ENCODE peak calls at places on chromosomes 12 and 14, in six cellular contexts. Z is IMR-90, H is mesenchymal stem cell, G is neuronal stem cell, X is H9, L is mesendoderm. W is an unnamed sample.

GRCh38 chr12:126087692-126088091 is 1022.5 kb downstream of the AACS start:
- DNase-seq in Z (no peak), H (no peak), G (no peak), X (no peak), L (no peak), W (no peak)

GRCh38 chr14:84298738-84299137 is 1231.2 kb upstream of the FLRT2 start:
- DNase-seq in Z (no peak), H (no peak), G (no peak), X (no peak), L (peak; percentile 4), W (no peak)

GRCh38 chr14:90599748-90600507 is 203.1 kb downstream of the CALM1 start:
- DNase-seq in Z (peak; percentile 46), H (no peak), G (no peak), X (no peak), L (no peak), W (no peak)

GRCh38 chr14:65170318-65170717 is 68.0 kb upstream of the MAX start:
- DNase-seq in Z (no peak), H (no peak), G (no peak), X (no peak), L (no peak), W (no peak)

GRCh38 chr14:24381363-24382102 is 13.5 kb downstream of the NFATC4 start:
- DNase-seq in Z (no peak), H (no peak), G (no peak), X (no peak), L (no peak), W (no peak)

GRCh38 chr14:91898256-91898843 is 31.0 kb upstream of the TC2N start:
- DNase-seq in Z (no peak), H (no peak), G (no peak), X (no peak), L (no peak), W (no peak)

GRCh38 chr14:34081126-34081575 is 130.3 kb upstream of the EGLN3 start:
- DNase-seq in Z (no peak), H (peak; percentile 30), G (no peak), X (no peak), L (no peak), W (no peak)

GRCh38 chr14:32627545-32628298 is 298.6 kb downstream of the AKAP6 start:
- DNase-seq in Z (no peak), H (no peak), G (no peak), X (no peak), L (peak; percentile 3), W (no peak)

GRCh38 chr12:117850048-117850447 is 118.7 kb downstream of the KSR2 start:
- DNase-seq in Z (peak; percentile 28), H (peak; percentile 59), G (peak; percentile 77), X (peak; percentile 85), L (peak; percentile 87), W (peak; percentile 29)

GRCh38 chr12:26239508-26240328 is 44.3 kb downstream of the SSPN start:
- DNase-seq in Z (peak; percentile 79), H (peak; percentile 30), G (no peak), X (no peak), L (no peak), W (no peak)

GRCh38 chr12:7017870-7018349 is 366 bp downstream of the LPCAT3 start:
- DNase-seq in Z (peak; percentile 8), H (no peak), G (no peak), X (no peak), L (no peak), W (no peak)

GRCh38 chr12:47271800-47272230 is 192.1 kb upstream of the AMIGO2 start:
- DNase-seq in Z (no peak), H (peak; percentile 14), G (no peak), X (no peak), L (no peak), W (no peak)

GRCh38 chr14:61547186-61548121 is 147.9 kb upstream of the HIF1A start:
- DNase-seq in Z (peak; percentile 95), H (peak; percentile 96), G (no peak), X (no peak), L (peak; percentile 74), W (no peak)

GRCh38 chr12:18753481-18754117 is 15.7 kb downstream of the CAPZA3 start:
- DNase-seq in Z (peak; percentile 12), H (peak; percentile 52), G (peak; percentile 59), X (peak; percentile 59), L (peak; percentile 79), W (peak; percentile 58)

GRCh38 chr12:98783420-98783819 is 138.3 kb downstream of the APAF1 start:
- DNase-seq in Z (no peak), H (no peak), G (no peak), X (no peak), L (no peak), W (no peak)

GRCh38 chr12:50786498-50787231 is 22.8 kb downstream of the ATF1 start:
- DNase-seq in Z (peak; percentile 97), H (peak; percentile 94), G (no peak), X (no peak), L (peak; percentile 82), W (no peak)

GRCh38 chr14:21041676-21042433 is at the start of gene RNASE7:
- DNase-seq in Z (peak; percentile 54), H (peak; percentile 23), G (no peak), X (no peak), L (no peak), W (no peak)

GRCh38 chr14:51283402-51283825 is 43.4 kb downstream of the TMX1 start:
- DNase-seq in Z (peak; percentile 93), H (peak; percentile 91), G (peak; percentile 60), X (no peak), L (peak; percentile 89), W (no peak)

GRCh38 chr14:92093320-92093719 is 13.1 kb downstream of the ATXN3 start:
- DNase-seq in Z (no peak), H (peak; percentile 20), G (no peak), X (no peak), L (peak; percentile 14), W (no peak)

GRCh38 chr12:57906821-57907220 is 34.5 kb upstream of the ATP23 start:
- DNase-seq in Z (no peak), H (no peak), G (no peak), X (no peak), L (no peak), W (no peak)

GRCh38 chr14:31465113-31465512 is 7.8 kb upstream of the DTD2 start:
- DNase-seq in Z (peak; percentile 37), H (peak; percentile 66), G (no peak), X (no peak), L (no peak), W (no peak)

GRCh38 chr12:6838854-6839253 is 1.9 kb upstream of the GNB3 start:
- DNase-seq in Z (no peak), H (no peak), G (no peak), X (no peak), L (no peak), W (no peak)

GRCh38 chr14:24871302-24871701 is 178.6 kb downstream of the STXBP6 start:
- DNase-seq in Z (peak; percentile 17), H (no peak), G (no peak), X (no peak), L (no peak), W (no peak)

GRCh38 chr12:132068250-132068649 is 75.9 kb downstream of the DDX51 start:
- DNase-seq in Z (no peak), H (no peak), G (no peak), X (no peak), L (no peak), W (no peak)

GRCh38 chr14:101556131-101556530 is 5.2 kb upstream of the DIO3 start:
- DNase-seq in Z (no peak), H (no peak), G (no peak), X (no peak), L (no peak), W (no peak)

DNA sequence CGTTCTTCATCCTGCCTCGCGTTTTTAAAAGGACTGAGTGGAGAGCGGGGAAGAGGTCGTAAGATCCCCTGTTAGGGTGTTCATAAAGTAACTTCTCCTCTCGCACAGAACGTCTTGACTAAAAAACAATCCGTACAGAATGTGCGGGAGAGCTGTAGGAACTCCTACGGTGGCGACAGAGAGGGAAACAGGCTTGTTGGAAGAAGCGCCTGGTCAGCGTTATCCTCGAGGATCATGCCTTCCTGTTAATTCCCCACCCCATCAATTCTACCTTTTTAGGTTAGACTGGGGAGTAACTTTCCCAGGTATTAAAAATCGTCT is 395 bp upstream of the WASHC4 start:
- DNase-seq in Z (peak; percentile 62), H (peak; percentile 76), G (peak; percentile 40), X (no peak), L (no peak), W (no peak)
- H4K8ac ChIP-seq in Z (peak overlapping the region; percentile 78), H (peak overlapping the region; percentile 87), G (no peak overlapping the region), X (no peak overlapping the region), L (no peak overlapping the region), W (no peak overlapping the region)

DNA sequence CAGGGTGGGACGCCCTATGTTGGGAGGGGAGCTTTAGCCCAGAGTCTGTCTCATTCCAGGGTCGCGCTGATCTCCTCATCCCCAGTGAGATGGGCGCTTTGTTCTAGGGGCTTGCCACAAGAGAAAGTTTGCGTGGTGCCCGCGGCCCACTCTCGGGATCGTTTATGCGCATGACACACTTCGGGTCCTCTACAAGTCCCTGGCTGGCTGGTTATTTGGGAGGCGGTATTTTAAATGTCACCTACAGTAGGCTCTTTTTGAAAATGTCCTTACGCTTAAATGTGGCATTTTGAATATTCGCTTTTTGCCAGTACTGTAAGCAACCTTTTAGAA is 541 bp downstream of the GOLT1B start:
- DNase-seq in Z (peak; percentile 34), H (peak; percentile 65), G (no peak), X (no peak), L (no peak), W (no peak)
- H4K8ac ChIP-seq in Z (peak overlapping the region; percentile 55), H (peak overlapping the region; percentile 93), G (no peak overlapping the region), X (no peak overlapping the region), L (no peak overlapping the region), W (peak overlapping the region; percentile 98)

GRCh38 chr12:88503344-88503743 is 76.9 kb downstream of the KITLG start:
- DNase-seq in Z (no peak), H (no peak), G (no peak), X (no peak), L (peak; percentile 10), W (no peak)
- H4K8ac ChIP-seq in Z (no peak overlapping the region), H (no peak overlapping the region), G (no peak overlapping the region), X (no peak overlapping the region), L (no peak overlapping the region), W (no peak overlapping the region)

GRCh38 chr12:123457980-123458779 is at the start of gene SNRNP35:
- DNase-seq in Z (peak; percentile 74), H (peak; percentile 90), G (peak; percentile 69), X (peak; percentile 86), L (peak; percentile 96), W (peak; percentile 43)
- H4K8ac ChIP-seq in Z (peak within 1 kb of the TSS; percentile 96), H (peak within 1 kb of the TSS; percentile 100), G (no peak within 1 kb of the TSS), X (no peak within 1 kb of the TSS), L (peak within 1 kb of the TSS; percentile 98), W (peak within 1 kb of the TSS; percentile 100)

DNA sequence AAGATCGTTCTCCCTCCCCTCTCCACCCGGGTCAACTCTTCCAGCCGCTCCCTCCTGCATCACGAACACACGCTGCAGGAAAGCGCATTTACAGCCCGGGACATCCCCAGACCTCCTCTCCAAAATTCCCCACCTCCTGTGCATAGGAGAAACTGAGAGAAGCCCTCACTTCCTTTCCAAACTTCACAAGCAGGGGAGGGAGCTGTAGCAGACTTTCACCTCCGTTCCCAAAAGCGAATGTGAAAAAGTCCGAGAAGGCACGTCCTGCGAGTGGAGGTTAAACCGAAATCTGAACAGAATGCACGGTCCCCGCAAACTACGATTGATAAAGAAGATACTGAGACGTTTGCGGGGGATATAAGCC is 467 bp downstream of the BCAT1 start:
- DNase-seq in Z (peak; percentile 54), H (peak; percentile 51), G (peak; percentile 26), X (peak; percentile 59), L (peak; percentile 83), W (no peak)
- H4K8ac ChIP-seq in Z (peak overlapping the region; percentile 97), H (peak overlapping the region; percentile 23), G (no peak overlapping the region), X (peak overlapping the region; percentile 99), L (no peak overlapping the region), W (peak overlapping the region; percentile 99)

W was measured in H1.